ENCODE peak calls at places on chromosomes 5 and 9, in ten cellular contexts. One of them, this sample, is unnamed.

GRCh38 chr9:127803507-127804352 is 1.0 kb downstream of the FPGS start:
- DNase-seq in posterior cingulate gyrus: no peak
- DNase-seq in brain pericyte: no peak
- DNase-seq in ACHN: peak
- DNase-seq in cardiac fibroblast: peak
- DNase-seq in transverse colon: peak
- DNase-seq in stimulated activated CD8-positive, alpha-beta memory T cell treated with anti-CD3 and anti-CD28 coated beads, Interleukin-7, amount 100 ng/mL, for 4 hours: no peak
- DNase-seq in mucosa of gallbladder: peak
- DNase-seq in frontal cortex: no peak
- DNase-seq in cardiac septum: no peak
- DNase-seq in this sample: peak

GRCh38 chr9:87620727-87621322 is 105.1 kb upstream of the CTSL start:
- DNase-seq in posterior cingulate gyrus: no peak
- DNase-seq in brain pericyte: no peak
- DNase-seq in ACHN: no peak
- DNase-seq in cardiac fibroblast: no peak
- DNase-seq in transverse colon: no peak
- DNase-seq in stimulated activated CD8-positive, alpha-beta memory T cell treated with anti-CD3 and anti-CD28 coated beads, Interleukin-7, amount 100 ng/mL, for 4 hours: no peak
- DNase-seq in mucosa of gallbladder: no peak
- DNase-seq in frontal cortex: no peak
- DNase-seq in cardiac septum: no peak
- DNase-seq in this sample: no peak

GRCh38 chr9:124695280-124695890 is 75.7 kb downstream of the NR6A1 start:
- DNase-seq in posterior cingulate gyrus: no peak
- DNase-seq in brain pericyte: no peak
- DNase-seq in ACHN: peak
- DNase-seq in cardiac fibroblast: no peak
- DNase-seq in transverse colon: no peak
- DNase-seq in stimulated activated CD8-positive, alpha-beta memory T cell treated with anti-CD3 and anti-CD28 coated beads, Interleukin-7, amount 100 ng/mL, for 4 hours: no peak
- DNase-seq in mucosa of gallbladder: no peak
- DNase-seq in frontal cortex: no peak
- DNase-seq in cardiac septum: no peak
- DNase-seq in this sample: peak

GRCh38 chr5:82349651-82350050 is 71.5 kb upstream of the RPS23 start:
- DNase-seq in posterior cingulate gyrus: peak
- DNase-seq in brain pericyte: no peak
- DNase-seq in ACHN: peak
- DNase-seq in cardiac fibroblast: no peak
- DNase-seq in transverse colon: peak
- DNase-seq in stimulated activated CD8-positive, alpha-beta memory T cell treated with anti-CD3 and anti-CD28 coated beads, Interleukin-7, amount 100 ng/mL, for 4 hours: no peak
- DNase-seq in mucosa of gallbladder: no peak
- DNase-seq in frontal cortex: no peak
- DNase-seq in cardiac septum: no peak
- DNase-seq in this sample: no peak

GRCh38 chr5:60763061-60763460 is 63.1 kb upstream of the DEPDC1B start:
- DNase-seq in posterior cingulate gyrus: no peak
- DNase-seq in brain pericyte: no peak
- DNase-seq in ACHN: no peak
- DNase-seq in cardiac fibroblast: no peak
- DNase-seq in transverse colon: no peak
- DNase-seq in stimulated activated CD8-positive, alpha-beta memory T cell treated with anti-CD3 and anti-CD28 coated beads, Interleukin-7, amount 100 ng/mL, for 4 hours: no peak
- DNase-seq in mucosa of gallbladder: no peak
- DNase-seq in frontal cortex: no peak
- DNase-seq in cardiac septum: no peak
- DNase-seq in this sample: no peak

GRCh38 chr5:6743161-6743560 is 29.9 kb downstream of the TENT4A start:
- DNase-seq in posterior cingulate gyrus: no peak
- DNase-seq in brain pericyte: no peak
- DNase-seq in ACHN: no peak
- DNase-seq in cardiac fibroblast: no peak
- DNase-seq in transverse colon: no peak
- DNase-seq in stimulated activated CD8-positive, alpha-beta memory T cell treated with anti-CD3 and anti-CD28 coated beads, Interleukin-7, amount 100 ng/mL, for 4 hours: no peak
- DNase-seq in mucosa of gallbladder: no peak
- DNase-seq in frontal cortex: no peak
- DNase-seq in cardiac septum: no peak
- DNase-seq in this sample: peak

GRCh38 chr5:83374547-83374946 is 97.0 kb upstream of the VCAN start:
- DNase-seq in posterior cingulate gyrus: no peak
- DNase-seq in brain pericyte: no peak
- DNase-seq in ACHN: no peak
- DNase-seq in cardiac fibroblast: peak
- DNase-seq in transverse colon: no peak
- DNase-seq in stimulated activated CD8-positive, alpha-beta memory T cell treated with anti-CD3 and anti-CD28 coated beads, Interleukin-7, amount 100 ng/mL, for 4 hours: no peak
- DNase-seq in mucosa of gallbladder: peak
- DNase-seq in frontal cortex: no peak
- DNase-seq in cardiac septum: no peak
- DNase-seq in this sample: no peak

GRCh38 chr9:128005938-128006337 is 25.1 kb upstream of the EEIG1 start:
- DNase-seq in posterior cingulate gyrus: no peak
- DNase-seq in brain pericyte: no peak
- DNase-seq in ACHN: no peak
- DNase-seq in cardiac fibroblast: peak
- DNase-seq in transverse colon: no peak
- DNase-seq in stimulated activated CD8-positive, alpha-beta memory T cell treated with anti-CD3 and anti-CD28 coated beads, Interleukin-7, amount 100 ng/mL, for 4 hours: no peak
- DNase-seq in mucosa of gallbladder: peak
- DNase-seq in frontal cortex: no peak
- DNase-seq in cardiac septum: peak
- DNase-seq in this sample: no peak

GRCh38 chr9:113594484-113595299 is 131.2 kb downstream of the RGS3 start:
- DNase-seq in posterior cingulate gyrus: no peak
- DNase-seq in brain pericyte: no peak
- DNase-seq in ACHN: no peak
- DNase-seq in cardiac fibroblast: no peak
- DNase-seq in transverse colon: no peak
- DNase-seq in stimulated activated CD8-positive, alpha-beta memory T cell treated with anti-CD3 and anti-CD28 coated beads, Interleukin-7, amount 100 ng/mL, for 4 hours: no peak
- DNase-seq in mucosa of gallbladder: no peak
- DNase-seq in frontal cortex: no peak
- DNase-seq in cardiac septum: no peak
- DNase-seq in this sample: no peak

GRCh38 chr9:79657891-79658290 is 86.1 kb downstream of the TLE4 start:
- DNase-seq in posterior cingulate gyrus: no peak
- DNase-seq in brain pericyte: no peak
- DNase-seq in ACHN: no peak
- DNase-seq in cardiac fibroblast: no peak
- DNase-seq in transverse colon: no peak
- DNase-seq in stimulated activated CD8-positive, alpha-beta memory T cell treated with anti-CD3 and anti-CD28 coated beads, Interleukin-7, amount 100 ng/mL, for 4 hours: no peak
- DNase-seq in mucosa of gallbladder: no peak
- DNase-seq in frontal cortex: no peak
- DNase-seq in cardiac septum: no peak
- DNase-seq in this sample: no peak

GRCh38 chr5:137753986-137754235 is 252 bp downstream of the HNRNPA0 start:
- DNase-seq in posterior cingulate gyrus: no peak
- DNase-seq in brain pericyte: no peak
- DNase-seq in ACHN: no peak
- DNase-seq in cardiac fibroblast: no peak
- DNase-seq in transverse colon: no peak
- DNase-seq in stimulated activated CD8-positive, alpha-beta memory T cell treated with anti-CD3 and anti-CD28 coated beads, Interleukin-7, amount 100 ng/mL, for 4 hours: no peak
- DNase-seq in mucosa of gallbladder: no peak
- DNase-seq in frontal cortex: no peak
- DNase-seq in cardiac septum: no peak
- DNase-seq in this sample: no peak

GRCh38 chr5:32001722-32002121 is 172.4 kb downstream of the GOLPH3 start:
- DNase-seq in posterior cingulate gyrus: no peak
- DNase-seq in brain pericyte: no peak
- DNase-seq in ACHN: no peak
- DNase-seq in cardiac fibroblast: no peak
- DNase-seq in transverse colon: no peak
- DNase-seq in stimulated activated CD8-positive, alpha-beta memory T cell treated with anti-CD3 and anti-CD28 coated beads, Interleukin-7, amount 100 ng/mL, for 4 hours: no peak
- DNase-seq in mucosa of gallbladder: no peak
- DNase-seq in frontal cortex: no peak
- DNase-seq in cardiac septum: no peak
- DNase-seq in this sample: no peak

GRCh38 chr5:90655423-90655822 is 96.8 kb downstream of the ADGRV1 start:
- DNase-seq in posterior cingulate gyrus: no peak
- DNase-seq in brain pericyte: no peak
- DNase-seq in ACHN: no peak
- DNase-seq in cardiac fibroblast: no peak
- DNase-seq in transverse colon: no peak
- DNase-seq in stimulated activated CD8-positive, alpha-beta memory T cell treated with anti-CD3 and anti-CD28 coated beads, Interleukin-7, amount 100 ng/mL, for 4 hours: no peak
- DNase-seq in mucosa of gallbladder: no peak
- DNase-seq in frontal cortex: no peak
- DNase-seq in cardiac septum: no peak
- DNase-seq in this sample: no peak

GRCh38 chr5:76849767-76850291 is at the start of gene S100Z:
- DNase-seq in posterior cingulate gyrus: no peak
- DNase-seq in brain pericyte: no peak
- DNase-seq in ACHN: no peak
- DNase-seq in cardiac fibroblast: no peak
- DNase-seq in transverse colon: no peak
- DNase-seq in stimulated activated CD8-positive, alpha-beta memory T cell treated with anti-CD3 and anti-CD28 coated beads, Interleukin-7, amount 100 ng/mL, for 4 hours: no peak
- DNase-seq in mucosa of gallbladder: no peak
- DNase-seq in frontal cortex: no peak
- DNase-seq in cardiac septum: no peak
- DNase-seq in this sample: no peak

GRCh38 chr5:142783601-142784291 is 13.6 kb downstream of the ARHGAP26 start:
- DNase-seq in posterior cingulate gyrus: peak
- DNase-seq in brain pericyte: no peak
- DNase-seq in ACHN: no peak
- DNase-seq in cardiac fibroblast: peak
- DNase-seq in transverse colon: no peak
- DNase-seq in stimulated activated CD8-positive, alpha-beta memory T cell treated with anti-CD3 and anti-CD28 coated beads, Interleukin-7, amount 100 ng/mL, for 4 hours: peak
- DNase-seq in mucosa of gallbladder: no peak
- DNase-seq in frontal cortex: no peak
- DNase-seq in cardiac septum: no peak
- DNase-seq in this sample: no peak

GRCh38 chr9:136052433-136052880 is 42.6 kb downstream of the NACC2 start:
- DNase-seq in posterior cingulate gyrus: peak
- DNase-seq in brain pericyte: no peak
- DNase-seq in ACHN: peak
- DNase-seq in cardiac fibroblast: peak
- DNase-seq in transverse colon: no peak
- DNase-seq in stimulated activated CD8-positive, alpha-beta memory T cell treated with anti-CD3 and anti-CD28 coated beads, Interleukin-7, amount 100 ng/mL, for 4 hours: no peak
- DNase-seq in mucosa of gallbladder: no peak
- DNase-seq in frontal cortex: no peak
- DNase-seq in cardiac septum: peak
- DNase-seq in this sample: peak

GRCh38 chr9:134894136-134894860 is 13.7 kb downstream of the FCN2 start:
- DNase-seq in posterior cingulate gyrus: no peak
- DNase-seq in brain pericyte: no peak
- DNase-seq in ACHN: no peak
- DNase-seq in cardiac fibroblast: no peak
- DNase-seq in transverse colon: no peak
- DNase-seq in stimulated activated CD8-positive, alpha-beta memory T cell treated with anti-CD3 and anti-CD28 coated beads, Interleukin-7, amount 100 ng/mL, for 4 hours: no peak
- DNase-seq in mucosa of gallbladder: no peak
- DNase-seq in frontal cortex: no peak
- DNase-seq in cardiac septum: no peak
- DNase-seq in this sample: no peak

GRCh38 chr5:107937198-107937597 is 266.5 kb upstream of the EFNA5 start:
- DNase-seq in posterior cingulate gyrus: no peak
- DNase-seq in brain pericyte: no peak
- DNase-seq in ACHN: no peak
- DNase-seq in cardiac fibroblast: no peak
- DNase-seq in transverse colon: no peak
- DNase-seq in stimulated activated CD8-positive, alpha-beta memory T cell treated with anti-CD3 and anti-CD28 coated beads, Interleukin-7, amount 100 ng/mL, for 4 hours: no peak
- DNase-seq in mucosa of gallbladder: no peak
- DNase-seq in frontal cortex: no peak
- DNase-seq in cardiac septum: no peak
- DNase-seq in this sample: no peak

GRCh38 chr9:135244751-135245221 is 157.3 kb downstream of the OLFM1 start:
- DNase-seq in posterior cingulate gyrus: no peak
- DNase-seq in brain pericyte: no peak
- DNase-seq in ACHN: no peak
- DNase-seq in cardiac fibroblast: no peak
- DNase-seq in transverse colon: no peak
- DNase-seq in stimulated activated CD8-positive, alpha-beta memory T cell treated with anti-CD3 and anti-CD28 coated beads, Interleukin-7, amount 100 ng/mL, for 4 hours: no peak
- DNase-seq in mucosa of gallbladder: peak
- DNase-seq in frontal cortex: no peak
- DNase-seq in cardiac septum: peak
- DNase-seq in this sample: peak

GRCh38 chr9:133226219-133227171 is 17.4 kb upstream of the OBP2B start:
- DNase-seq in posterior cingulate gyrus: no peak
- DNase-seq in brain pericyte: no peak
- DNase-seq in ACHN: no peak
- DNase-seq in cardiac fibroblast: no peak
- DNase-seq in transverse colon: no peak
- DNase-seq in stimulated activated CD8-positive, alpha-beta memory T cell treated with anti-CD3 and anti-CD28 coated beads, Interleukin-7, amount 100 ng/mL, for 4 hours: no peak
- DNase-seq in mucosa of gallbladder: no peak
- DNase-seq in frontal cortex: no peak
- DNase-seq in cardiac septum: peak
- DNase-seq in this sample: no peak

GRCh38 chr5:17415282-17415681 is 82.7 kb upstream of the TAF11L2 start:
- DNase-seq in posterior cingulate gyrus: no peak
- DNase-seq in brain pericyte: no peak
- DNase-seq in ACHN: no peak
- DNase-seq in cardiac fibroblast: peak
- DNase-seq in transverse colon: no peak
- DNase-seq in stimulated activated CD8-positive, alpha-beta memory T cell treated with anti-CD3 and anti-CD28 coated beads, Interleukin-7, amount 100 ng/mL, for 4 hours: no peak
- DNase-seq in mucosa of gallbladder: no peak
- DNase-seq in frontal cortex: no peak
- DNase-seq in cardiac septum: no peak
- DNase-seq in this sample: no peak

GRCh38 chr5:38672059-38672791 is 115.8 kb upstream of the LIFR start:
- DNase-seq in posterior cingulate gyrus: no peak
- DNase-seq in brain pericyte: peak
- DNase-seq in ACHN: no peak
- DNase-seq in cardiac fibroblast: peak
- DNase-seq in transverse colon: no peak
- DNase-seq in stimulated activated CD8-positive, alpha-beta memory T cell treated with anti-CD3 and anti-CD28 coated beads, Interleukin-7, amount 100 ng/mL, for 4 hours: no peak
- DNase-seq in mucosa of gallbladder: peak
- DNase-seq in frontal cortex: no peak
- DNase-seq in cardiac septum: no peak
- DNase-seq in this sample: no peak

GRCh38 chr5:69276422-69277174 is 41.9 kb downstream of the CDK7 start:
- DNase-seq in posterior cingulate gyrus: no peak
- DNase-seq in brain pericyte: no peak
- DNase-seq in ACHN: peak
- DNase-seq in cardiac fibroblast: peak
- DNase-seq in transverse colon: no peak
- DNase-seq in stimulated activated CD8-positive, alpha-beta memory T cell treated with anti-CD3 and anti-CD28 coated beads, Interleukin-7, amount 100 ng/mL, for 4 hours: no peak
- DNase-seq in mucosa of gallbladder: no peak
- DNase-seq in frontal cortex: no peak
- DNase-seq in cardiac septum: no peak
- DNase-seq in this sample: no peak

GRCh38 chr5:56405116-56405515 is 172.0 kb upstream of the ANKRD55 start:
- DNase-seq in posterior cingulate gyrus: no peak
- DNase-seq in brain pericyte: no peak
- DNase-seq in ACHN: no peak
- DNase-seq in cardiac fibroblast: no peak
- DNase-seq in transverse colon: no peak
- DNase-seq in stimulated activated CD8-positive, alpha-beta memory T cell treated with anti-CD3 and anti-CD28 coated beads, Interleukin-7, amount 100 ng/mL, for 4 hours: no peak
- DNase-seq in mucosa of gallbladder: no peak
- DNase-seq in frontal cortex: no peak
- DNase-seq in cardiac septum: no peak
- DNase-seq in this sample: no peak

GRCh38 chr5:14834584-14835540 is 36.7 kb downstream of the ANKH start:
- DNase-seq in posterior cingulate gyrus: no peak
- DNase-seq in brain pericyte: no peak
- DNase-seq in ACHN: no peak
- DNase-seq in cardiac fibroblast: no peak
- DNase-seq in transverse colon: no peak
- DNase-seq in stimulated activated CD8-positive, alpha-beta memory T cell treated with anti-CD3 and anti-CD28 coated beads, Interleukin-7, amount 100 ng/mL, for 4 hours: no peak
- DNase-seq in mucosa of gallbladder: no peak
- DNase-seq in frontal cortex: no peak
- DNase-seq in cardiac septum: no peak
- DNase-seq in this sample: no peak

GRCh38 chr5:81171769-81172168 is 61.4 kb upstream of the CKMT2 start:
- DNase-seq in posterior cingulate gyrus: no peak
- DNase-seq in brain pericyte: no peak
- DNase-seq in ACHN: no peak
- DNase-seq in cardiac fibroblast: no peak
- DNase-seq in transverse colon: peak
- DNase-seq in stimulated activated CD8-positive, alpha-beta memory T cell treated with anti-CD3 and anti-CD28 coated beads, Interleukin-7, amount 100 ng/mL, for 4 hours: no peak
- DNase-seq in mucosa of gallbladder: no peak
- DNase-seq in frontal cortex: no peak
- DNase-seq in cardiac septum: no peak
- DNase-seq in this sample: no peak

GRCh38 chr9:126536131-126536530 is 77.6 kb upstream of the LMX1B start:
- DNase-seq in posterior cingulate gyrus: no peak
- DNase-seq in brain pericyte: no peak
- DNase-seq in ACHN: no peak
- DNase-seq in cardiac fibroblast: no peak
- DNase-seq in transverse colon: no peak
- DNase-seq in stimulated activated CD8-positive, alpha-beta memory T cell treated with anti-CD3 and anti-CD28 coated beads, Interleukin-7, amount 100 ng/mL, for 4 hours: no peak
- DNase-seq in mucosa of gallbladder: no peak
- DNase-seq in frontal cortex: no peak
- DNase-seq in cardiac septum: no peak
- DNase-seq in this sample: no peak

GRCh38 chr9:17731308-17731707 is 152.4 kb downstream of the SH3GL2 start:
- DNase-seq in posterior cingulate gyrus: no peak
- DNase-seq in brain pericyte: no peak
- DNase-seq in ACHN: no peak
- DNase-seq in cardiac fibroblast: no peak
- DNase-seq in transverse colon: no peak
- DNase-seq in stimulated activated CD8-positive, alpha-beta memory T cell treated with anti-CD3 and anti-CD28 coated beads, Interleukin-7, amount 100 ng/mL, for 4 hours: no peak
- DNase-seq in mucosa of gallbladder: no peak
- DNase-seq in frontal cortex: no peak
- DNase-seq in cardiac septum: no peak
- DNase-seq in this sample: no peak